ENCODE peak calls at places on chromosomes 3 and 15, in six cellular contexts. G is progenitor cell of endocrine pancreas, E is GM06990, W is GM23338, F is astrocyte, Z is MM.1S. N is an unnamed sample.

GRCh38 chr15:64693134-64693533 is 82.3 kb downstream of the RBPMS2 start:
- DNase-seq in G (no peak), E (no peak), W (no peak), F (peak; percentile 91), Z (no peak), N (no peak)

GRCh38 chr15:71226536-71227455 is 111.5 kb downstream of the THSD4 start:
- DNase-seq in G (no peak), E (no peak), W (no peak), F (peak; percentile 18), Z (no peak), N (no peak)

GRCh38 chr15:66832679-66833078 is 130.6 kb downstream of the SMAD6 start:
- DNase-seq in G (no peak), E (no peak), W (no peak), F (no peak), Z (no peak), N (no peak)

GRCh38 chr15:39495871-39496459 is 84.9 kb upstream of the THBS1 start:
- DNase-seq in G (no peak), E (no peak), W (no peak), F (peak; percentile 53), Z (no peak), N (no peak)

GRCh38 chr15:71440479-71441071 is 325.3 kb downstream of the THSD4 start:
- DNase-seq in G (no peak), E (peak; percentile 18), W (peak; percentile 59), F (peak; percentile 57), Z (peak; percentile 61), N (no peak)

GRCh38 chr3:31610700-31611275 is 78.1 kb downstream of the STT3B start:
- DNase-seq in G (no peak), E (no peak), W (peak; percentile 27), F (peak; percentile 28), Z (no peak), N (peak; percentile 14)

GRCh38 chr3:136750922-136751258 is 1.3 kb downstream of the STAG1 start:
- DNase-seq in G (no peak), E (no peak), W (no peak), F (peak; percentile 67), Z (no peak), N (no peak)

GRCh38 chr15:82132116-82132515 is 86.3 kb upstream of the MEX3B start:
- DNase-seq in G (no peak), E (no peak), W (no peak), F (peak; percentile 47), Z (no peak), N (no peak)

GRCh38 chr15:89496155-89497098 is at the start of gene RHCG:
- DNase-seq in G (peak; percentile 56), E (no peak), W (peak; percentile 96), F (peak; percentile 13), Z (peak; percentile 34), N (peak; percentile 55)

GRCh38 chr3:139456391-139456790 is 19.9 kb downstream of the RBP2 start:
- DNase-seq in G (no peak), E (no peak), W (no peak), F (no peak), Z (no peak), N (no peak)

GRCh38 chr3:139457066-139457465 is 19.2 kb downstream of the RBP2 start:
- DNase-seq in G (no peak), E (no peak), W (no peak), F (no peak), Z (no peak), N (no peak)

GRCh38 chr3:139460096-139460495 is 16.2 kb downstream of the RBP2 start:
- DNase-seq in G (no peak), E (no peak), W (no peak), F (no peak), Z (no peak), N (no peak)

GRCh38 chr3:139458348-139458747 is 18.0 kb downstream of the RBP2 start:
- DNase-seq in G (no peak), E (no peak), W (no peak), F (no peak), Z (no peak), N (no peak)

GRCh38 chr3:139455855-139456254 is 20.5 kb downstream of the RBP2 start:
- DNase-seq in G (no peak), E (no peak), W (peak; percentile 70), F (no peak), Z (no peak), N (no peak)
- TF ChIP-seq CTCF in G (peak; percentile 32), E (peak; percentile 15), W (peak; percentile 54), F (peak; percentile 5), Z (peak; percentile 6), N (peak; percentile 49)

DNA sequence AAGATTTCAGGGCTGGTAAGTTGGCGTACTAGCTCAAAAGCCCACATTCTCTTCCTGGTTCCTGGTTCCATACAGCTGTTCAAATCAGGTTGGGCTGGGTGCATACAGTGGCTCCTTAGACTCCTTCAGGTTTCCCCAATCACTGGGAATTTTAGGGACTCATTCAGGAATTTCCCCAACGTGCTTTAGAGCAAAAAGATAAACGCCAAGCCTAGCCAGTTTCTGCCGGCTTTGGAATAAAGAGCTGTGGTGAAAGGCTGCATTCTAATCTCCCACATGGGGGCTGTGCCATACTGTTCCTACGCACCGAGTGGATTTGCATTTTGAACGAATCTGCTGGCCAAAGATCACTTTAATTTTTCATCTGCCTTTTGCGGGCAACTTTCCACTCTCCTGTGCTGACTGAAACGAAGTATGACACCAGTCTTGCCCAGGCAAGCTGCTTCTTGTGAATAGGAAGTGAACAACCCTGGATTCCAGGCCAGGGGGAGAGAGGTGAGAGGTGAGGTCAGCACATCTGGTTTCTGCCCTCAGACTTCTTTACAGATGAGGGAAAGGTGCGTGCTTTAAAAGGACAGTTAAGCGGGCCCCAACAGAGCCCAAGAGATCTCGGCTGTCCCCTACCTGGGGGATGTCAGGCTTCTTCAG is 184.2 kb upstream of the PDZRN3 start:
- DNase-seq in G (no peak), E (no peak), W (peak; percentile 14), F (peak; percentile 29), Z (no peak), N (no peak)
- TF ChIP-seq CTCF in G (no peak), E (no peak), W (no peak), F (no peak), Z (no peak), N (no peak)

DNA sequence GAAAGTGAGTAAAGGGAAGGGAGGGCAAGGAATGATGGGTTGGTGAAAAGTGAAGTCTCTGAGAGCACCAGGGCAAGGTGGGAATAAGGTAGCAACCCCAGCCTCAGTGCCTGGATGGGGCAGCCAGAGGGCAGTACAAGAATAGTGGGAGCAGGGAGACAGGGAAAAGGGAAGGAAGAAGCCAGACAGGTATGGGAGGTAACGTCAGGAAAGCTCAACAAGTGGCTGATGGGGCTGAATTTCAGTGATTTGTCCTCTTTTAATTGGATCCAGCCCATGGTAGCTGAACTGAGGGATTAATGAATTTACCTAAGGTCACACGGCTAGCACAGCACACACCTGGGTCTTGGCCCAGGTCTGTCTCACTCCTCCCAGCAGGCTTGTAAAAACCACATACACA is 12.6 kb downstream of the RORA start:
- DNase-seq in G (no peak), E (no peak), W (peak; percentile 74), F (no peak), Z (no peak), N (no peak)
- TF ChIP-seq CTCF in G (peak; percentile 53), E (no peak), W (peak; percentile 58), F (no peak), Z (no peak), N (no peak)

DNA sequence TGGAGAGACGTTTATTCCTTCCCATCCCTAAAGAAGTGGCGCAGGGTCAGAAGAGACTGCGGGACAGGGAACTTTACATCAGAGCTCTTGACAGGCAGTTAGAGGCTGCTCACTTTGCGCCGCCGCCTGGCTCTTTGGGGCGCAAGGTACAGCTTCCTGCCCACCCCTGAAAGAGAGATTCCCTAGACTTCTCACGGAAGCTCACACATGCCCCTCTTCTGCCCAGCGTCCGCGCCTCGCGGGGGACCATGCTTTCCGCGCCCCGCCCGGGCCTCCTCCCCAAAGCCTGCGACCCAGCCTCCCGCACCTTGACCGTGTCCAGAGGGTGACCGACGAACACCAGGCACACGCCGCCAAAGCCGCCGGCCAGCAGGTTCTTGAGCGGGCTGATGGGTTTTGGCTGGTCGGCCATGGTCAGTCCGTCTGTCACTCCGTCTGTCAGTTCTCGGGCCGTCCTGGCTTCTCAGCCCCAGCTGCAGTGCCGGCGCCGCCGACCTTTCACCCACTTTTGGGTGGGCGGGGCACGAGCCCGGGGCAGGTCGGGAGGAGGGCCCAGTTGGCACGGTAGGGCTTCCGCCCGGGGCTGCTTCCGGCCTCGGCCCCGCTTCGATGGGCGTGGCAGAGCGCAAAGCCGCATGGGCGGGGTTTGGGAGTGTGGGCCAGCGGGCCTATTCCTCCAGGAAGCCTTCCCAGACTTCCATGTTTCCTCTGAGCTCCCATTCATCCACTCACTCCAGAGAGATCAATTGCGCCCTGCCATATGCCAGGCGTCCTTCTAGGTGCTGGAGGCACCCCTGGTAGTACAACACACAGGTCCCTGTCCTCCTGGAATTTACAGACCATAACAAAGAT is at the start of gene SLC25A20:
- DNase-seq in G (peak; percentile 75), E (peak; percentile 90), W (peak; percentile 98), F (peak; percentile 59), Z (peak; percentile 94), N (peak; percentile 78)
- TF ChIP-seq CTCF in G (no peak), E (peak; percentile 23), W (no peak), F (no peak), Z (no peak), N (no peak)

DNA sequence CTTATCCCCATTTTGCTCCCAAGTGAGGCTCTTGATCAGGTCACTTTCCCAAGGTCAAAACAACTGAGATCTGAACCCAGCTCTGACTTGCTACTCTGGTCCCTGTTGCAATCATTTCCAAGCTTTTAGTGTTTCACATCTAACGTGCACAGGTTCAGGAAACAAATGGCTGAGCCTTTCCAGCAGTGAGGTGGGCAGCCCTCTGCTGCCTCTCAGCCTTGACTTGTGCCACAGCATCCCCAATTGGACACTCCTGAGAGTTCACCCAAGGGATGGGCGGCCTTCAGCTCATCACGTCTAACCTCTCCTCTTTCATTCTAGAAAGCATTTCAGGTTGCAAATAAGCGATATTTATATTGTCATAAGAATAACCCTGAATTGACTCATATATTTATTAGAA is 330.1 kb upstream of the WNT5A start:
- DNase-seq in G (no peak), E (no peak), W (no peak), F (no peak), Z (no peak), N (no peak)
- TF ChIP-seq CTCF in G (no peak), E (no peak), W (no peak), F (no peak), Z (no peak), N (no peak)

DNA sequence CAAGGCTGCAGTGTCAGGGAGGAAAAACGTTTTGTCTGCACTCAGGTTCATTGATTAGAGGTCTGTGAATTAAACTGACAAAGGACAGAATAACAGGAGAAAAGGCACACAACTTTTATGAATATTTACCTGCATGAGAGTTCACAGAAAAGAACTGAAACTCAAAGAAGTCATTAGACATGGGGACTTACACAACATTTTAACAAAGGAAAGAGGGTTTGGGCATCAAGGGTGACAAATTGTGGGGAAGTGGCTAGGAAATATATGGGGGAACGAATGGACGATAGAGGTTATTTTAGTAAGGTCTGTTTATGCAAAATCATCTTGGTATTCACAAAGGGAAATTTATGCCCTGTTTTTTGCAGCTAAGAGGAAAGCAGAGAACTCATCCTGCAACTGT is 65.6 kb upstream of the C15orf39 start:
- DNase-seq in G (no peak), E (no peak), W (no peak), F (no peak), Z (no peak), N (no peak)
- TF ChIP-seq CTCF in G (no peak), E (no peak), W (no peak), F (no peak), Z (no peak), N (no peak)